ENCODE peak calls at places on chromosome 5, in four cellular contexts. One of them, this sample, is unnamed.

GRCh38 chr5:91312698-91313097 is 70.4 kb downstream of the ARRDC3 start:
- DNase-seq in LoVo: no peak
- DNase-seq in DND-41: no peak
- DNase-seq in activated T-helper 1 cell treated with anti-CD3 and anti-CD28 coated beads, Interleukin-2, amount 50 U/mL, for 16 hours: no peak
- DNase-seq in this sample: no peak

GRCh38 chr5:171261361-171261760 is 47.7 kb upstream of the TLX3 start:
- DNase-seq in activated T-helper 1 cell treated with anti-CD3 and anti-CD28 coated beads, Interleukin-2, amount 50 U/mL, for 16 hours: no peak
- DNase-seq in DND-41: no peak
- DNase-seq in LoVo: no peak
- DNase-seq in this sample: no peak

GRCh38 chr5:168683247-168683926 is 104.2 kb upstream of the PANK3 start:
- DNase-seq in activated T-helper 1 cell treated with anti-CD3 and anti-CD28 coated beads, Interleukin-2, amount 50 U/mL, for 16 hours: no peak
- DNase-seq in LoVo: no peak
- DNase-seq in DND-41: no peak
- DNase-seq in this sample: peak; percentile 73

GRCh38 chr5:71899865-71900342 is 180.8 kb downstream of the CARTPT start:
- DNase-seq in activated T-helper 1 cell treated with anti-CD3 and anti-CD28 coated beads, Interleukin-2, amount 50 U/mL, for 16 hours: no peak
- DNase-seq in DND-41: no peak
- DNase-seq in LoVo: peak; percentile 58
- DNase-seq in this sample: peak; percentile 60

GRCh38 chr5:34040411-34040810 is 2.6 kb downstream of the C1QTNF3 start:
- DNase-seq in activated T-helper 1 cell treated with anti-CD3 and anti-CD28 coated beads, Interleukin-2, amount 50 U/mL, for 16 hours: no peak
- DNase-seq in DND-41: no peak
- DNase-seq in LoVo: no peak
- DNase-seq in this sample: no peak

GRCh38 chr5:36457511-36458260 is 148.7 kb upstream of the SLC1A3 start:
- DNase-seq in LoVo: peak; percentile 79
- DNase-seq in activated T-helper 1 cell treated with anti-CD3 and anti-CD28 coated beads, Interleukin-2, amount 50 U/mL, for 16 hours: no peak
- DNase-seq in DND-41: no peak
- DNase-seq in this sample: no peak

GRCh38 chr5:151298063-151298462 is 5.5 kb downstream of the SLC36A3 start:
- DNase-seq in LoVo: peak; percentile 37
- DNase-seq in activated T-helper 1 cell treated with anti-CD3 and anti-CD28 coated beads, Interleukin-2, amount 50 U/mL, for 16 hours: no peak
- DNase-seq in DND-41: peak; percentile 39
- DNase-seq in this sample: peak; percentile 60

GRCh38 chr5:177378884-177379883 is 5.0 kb upstream of the SLC34A1 start:
- DNase-seq in LoVo: no peak
- DNase-seq in DND-41: no peak
- DNase-seq in activated T-helper 1 cell treated with anti-CD3 and anti-CD28 coated beads, Interleukin-2, amount 50 U/mL, for 16 hours: no peak
- DNase-seq in this sample: no peak

GRCh38 chr5:179729303-179729702 is 3.3 kb upstream of the MAML1 start:
- DNase-seq in LoVo: no peak
- DNase-seq in DND-41: no peak
- DNase-seq in activated T-helper 1 cell treated with anti-CD3 and anti-CD28 coated beads, Interleukin-2, amount 50 U/mL, for 16 hours: no peak
- DNase-seq in this sample: no peak

GRCh38 chr5:132272341-132273210 is 15.1 kb downstream of the PDLIM4 start:
- DNase-seq in LoVo: peak; percentile 60
- DNase-seq in activated T-helper 1 cell treated with anti-CD3 and anti-CD28 coated beads, Interleukin-2, amount 50 U/mL, for 16 hours: peak; percentile 43
- DNase-seq in DND-41: peak; percentile 75
- DNase-seq in this sample: peak; percentile 75

GRCh38 chr5:32964246-32964645 is 253.1 kb downstream of the NPR3 start:
- DNase-seq in activated T-helper 1 cell treated with anti-CD3 and anti-CD28 coated beads, Interleukin-2, amount 50 U/mL, for 16 hours: no peak
- DNase-seq in DND-41: no peak
- DNase-seq in LoVo: no peak
- DNase-seq in this sample: no peak

GRCh38 chr5:79516986-79517385 is 3.1 kb upstream of the HOMER1 start:
- DNase-seq in LoVo: no peak
- DNase-seq in activated T-helper 1 cell treated with anti-CD3 and anti-CD28 coated beads, Interleukin-2, amount 50 U/mL, for 16 hours: no peak
- DNase-seq in DND-41: no peak
- DNase-seq in this sample: no peak

GRCh38 chr5:54544044-54544443 is 26.5 kb downstream of the SNX18 start:
- DNase-seq in LoVo: no peak
- DNase-seq in activated T-helper 1 cell treated with anti-CD3 and anti-CD28 coated beads, Interleukin-2, amount 50 U/mL, for 16 hours: no peak
- DNase-seq in DND-41: no peak
- DNase-seq in this sample: no peak

This sample was measured in small intestine.